ENCODE peak calls at places on chromosomes 13 and 19, in nine cellular contexts. L is HFF-Myc, K is fibroblast of the aortic adventitia, H is uterus, T is AG09309, Z is Peyer's patch, P is mucosa of descending colon, F is ascending aorta, S is sigmoid colon. I is an unnamed sample.

GRCh38 chr13:50149932-50150331 is 134.7 kb downstream of the KCNRG start:
- DNase-seq in P (peak), S (no peak), L (no peak), T (no peak), F (no peak), Z (no peak), H (no peak), K (peak), I (peak)

GRCh38 chr13:60427285-60427684 is 30.3 kb downstream of the TDRD3 start:
- DNase-seq in L (no peak), T (no peak), F (no peak), Z (no peak), H (no peak), S (no peak), K (no peak), P (no peak), I (no peak)

GRCh38 chr19:3210347-3211017 is 14.0 kb upstream of the CELF5 start:
- DNase-seq in L (peak), K (peak), T (no peak), F (peak), Z (peak), P (peak), H (peak), S (no peak), I (peak)

GRCh38 chr19:32104465-32105235 is 240.8 kb upstream of the ZNF507 start:
- DNase-seq in L (no peak), F (no peak), S (no peak), P (peak), H (peak), Z (no peak), K (no peak), T (no peak), I (no peak)

GRCh38 chr19:46475976-46476375 is 4.6 kb upstream of the PNMA8A start:
- DNase-seq in H (no peak), F (no peak), L (no peak), Z (no peak), S (no peak), P (no peak), K (peak), T (no peak), I (no peak)

GRCh38 chr13:107799001-107799400 is 416.3 kb downstream of the LIG4 start:
- DNase-seq in P (no peak), Z (no peak), T (peak), S (no peak), L (no peak), H (no peak), F (no peak), K (peak), I (peak)

GRCh38 chr19:45457776-45458175 is 10.0 kb upstream of the FOSB start:
- DNase-seq in Z (no peak), H (no peak), P (no peak), L (no peak), F (no peak), K (no peak), T (no peak), S (no peak), I (no peak)

GRCh38 chr19:7618771-7619510 is 10.4 kb downstream of the XAB2 start:
- DNase-seq in Z (no peak), L (no peak), H (no peak), T (no peak), K (peak), P (peak), F (no peak), S (no peak), I (no peak)

GRCh38 chr19:30070970-30071632 is 129.1 kb downstream of the URI1 start:
- DNase-seq in T (no peak), Z (no peak), F (peak), K (no peak), H (no peak), L (no peak), S (peak), P (no peak), I (no peak)

GRCh38 chr13:97849305-97849704 is 104.2 kb upstream of the IPO5 start:
- DNase-seq in H (no peak), T (no peak), L (peak), S (no peak), K (peak), F (no peak), Z (no peak), P (no peak), I (peak)

GRCh38 chr19:22526661-22527272 is 104.6 kb upstream of the ZNF98 start:
- DNase-seq in S (no peak), H (peak), Z (no peak), K (no peak), T (no peak), P (no peak), F (no peak), L (no peak), I (no peak)

GRCh38 chr19:53365899-53366493 is 491 bp downstream of the ZNF525 start:
- DNase-seq in P (peak), K (no peak), L (no peak), Z (peak), F (no peak), S (no peak), H (no peak), T (no peak), I (no peak)

GRCh38 chr13:94617389-94618000 is 15.8 kb downstream of the GPR180 start:
- DNase-seq in H (no peak), L (no peak), F (no peak), Z (no peak), P (peak), T (no peak), K (peak), S (no peak), I (peak)

GRCh38 chr13:27924529-27925141 is 4.8 kb downstream of the PDX1 start:
- DNase-seq in P (no peak), K (no peak), H (no peak), Z (no peak), S (no peak), F (no peak), T (no peak), L (no peak), I (no peak)

GRCh38 chr13:110676511-110677204 is 29.3 kb downstream of the CARS2 start:
- DNase-seq in F (peak), L (no peak), P (peak), Z (peak), S (no peak), H (no peak), K (no peak), T (no peak), I (no peak)

GRCh38 chr13:26923824-26924605 is 163.4 kb upstream of the GPR12 start:
- DNase-seq in F (peak), P (no peak), Z (no peak), T (no peak), S (no peak), K (peak), H (no peak), L (peak), I (peak)

GRCh38 chr19:7342143-7342542 is 6.6 kb upstream of the ARHGEF18 start:
- DNase-seq in T (no peak), P (no peak), L (no peak), K (no peak), Z (no peak), H (no peak), F (no peak), S (no peak), I (no peak)

GRCh38 chr13:35804901-35805300 is 326.3 kb downstream of the DCLK1 start:
- DNase-seq in P (no peak), F (no peak), L (no peak), T (peak), Z (no peak), S (no peak), K (peak), H (no peak), I (no peak)

GRCh38 chr13:75378301-75378700 is 103.7 kb downstream of the TBC1D4 start:
- DNase-seq in K (no peak), Z (no peak), L (no peak), T (no peak), F (no peak), P (no peak), S (no peak), H (no peak), I (no peak)

GRCh38 chr19:43727593-43727853 is 11.6 kb downstream of the IRGC start:
- DNase-seq in S (no peak), Z (no peak), L (no peak), H (no peak), P (no peak), K (no peak), F (no peak), T (no peak), I (no peak)

GRCh38 chr19:45406957-45407375 is 522 bp downstream of the POLR1G start:
- DNase-seq in H (no peak), F (no peak), L (no peak), P (no peak), T (no peak), Z (no peak), K (no peak), S (no peak), I (no peak)

GRCh38 chr19:43560687-43561086 is 14.6 kb downstream of the XRCC1 start:
- DNase-seq in K (no peak), L (no peak), H (no peak), T (no peak), S (no peak), P (no peak), F (no peak), Z (no peak), I (peak)

GRCh38 chr13:25752957-25753540 is 298.8 kb downstream of the SHISA2 start:
- DNase-seq in H (peak), S (no peak), T (no peak), Z (no peak), F (peak), L (peak), K (peak), P (peak), I (peak)

GRCh38 chr19:29478578-29479565 is 46.9 kb upstream of the VSTM2B start:
- DNase-seq in S (no peak), P (no peak), T (no peak), H (no peak), K (no peak), Z (no peak), L (no peak), F (no peak), I (no peak)

GRCh38 chr13:29859971-29860370 is 9.6 kb upstream of the UBL3 start:
- DNase-seq in H (no peak), Z (no peak), K (peak), P (no peak), L (no peak), F (no peak), T (no peak), S (no peak), I (no peak)

GRCh38 chr13:28116736-28117135 is 16.4 kb upstream of the FLT3 start:
- DNase-seq in S (no peak), T (no peak), L (no peak), K (no peak), Z (no peak), P (no peak), F (no peak), H (no peak), I (no peak)

GRCh38 chr13:114002009-114002544 is 28.2 kb upstream of the C13orf46 start:
- DNase-seq in L (no peak), K (no peak), Z (no peak), F (no peak), P (peak), T (no peak), S (no peak), H (no peak), I (no peak)

GRCh38 chr13:22121340-22121739 is 450.5 kb downstream of the FGF9 start:
- DNase-seq in P (no peak), H (no peak), F (no peak), Z (no peak), S (no peak), T (no peak), K (no peak), L (no peak), I (no peak)

GRCh38 chr19:40035996-40036395 is 20.0 kb downstream of the ZNF780B start:
- DNase-seq in Z (no peak), T (no peak), K (no peak), L (no peak), S (no peak), H (no peak), P (no peak), F (no peak), I (no peak)

GRCh38 chr19:30390356-30390988 is 18.3 kb downstream of the ZNF536 start:
- DNase-seq in S (no peak), K (no peak), Z (no peak), L (no peak), P (no peak), H (no peak), T (no peak), F (no peak), I (no peak)

GRCh38 chr19:12884926-12885748 is 1.9 kb downstream of the KLF1 start:
- DNase-seq in H (no peak), P (peak), K (peak), S (peak), F (peak), L (no peak), T (no peak), Z (peak), I (peak)

GRCh38 chr19:5070922-5071321 is 102.0 kb downstream of the KDM4B start:
- DNase-seq in Z (no peak), F (no peak), T (no peak), S (no peak), H (no peak), K (no peak), P (no peak), L (no peak), I (no peak)
- H3K4me3 ChIP-seq in Z (no peak), F (no peak), T (no peak), S (no peak), H (no peak), K (no peak), P (no peak), L (no peak), I (no peak)

GRCh38 chr19:58401825-58402433 is 6.5 kb downstream of the RNF225 start:
- DNase-seq in Z (no peak), S (peak), T (no peak), F (no peak), P (no peak), L (no peak), H (no peak), K (no peak), I (no peak)

GRCh38 chr19:58409010-58409790 is 751 bp downstream of the ZNF584 start:
- DNase-seq in Z (no peak), H (no peak), S (peak), K (peak), T (no peak), F (no peak), L (no peak), P (no peak), I (peak)

GRCh38 chr19:58408152-58409009 is at the start of gene ZNF584:
- DNase-seq in S (peak), K (peak), Z (peak), H (peak), F (peak), L (peak), T (peak), P (peak), I (peak)

GRCh38 chr19:58407658-58408151 is 744 bp upstream of the ZNF584 start:
- DNase-seq in F (no peak), P (no peak), T (no peak), S (no peak), K (no peak), L (no peak), Z (no peak), H (no peak), I (peak)

DNA sequence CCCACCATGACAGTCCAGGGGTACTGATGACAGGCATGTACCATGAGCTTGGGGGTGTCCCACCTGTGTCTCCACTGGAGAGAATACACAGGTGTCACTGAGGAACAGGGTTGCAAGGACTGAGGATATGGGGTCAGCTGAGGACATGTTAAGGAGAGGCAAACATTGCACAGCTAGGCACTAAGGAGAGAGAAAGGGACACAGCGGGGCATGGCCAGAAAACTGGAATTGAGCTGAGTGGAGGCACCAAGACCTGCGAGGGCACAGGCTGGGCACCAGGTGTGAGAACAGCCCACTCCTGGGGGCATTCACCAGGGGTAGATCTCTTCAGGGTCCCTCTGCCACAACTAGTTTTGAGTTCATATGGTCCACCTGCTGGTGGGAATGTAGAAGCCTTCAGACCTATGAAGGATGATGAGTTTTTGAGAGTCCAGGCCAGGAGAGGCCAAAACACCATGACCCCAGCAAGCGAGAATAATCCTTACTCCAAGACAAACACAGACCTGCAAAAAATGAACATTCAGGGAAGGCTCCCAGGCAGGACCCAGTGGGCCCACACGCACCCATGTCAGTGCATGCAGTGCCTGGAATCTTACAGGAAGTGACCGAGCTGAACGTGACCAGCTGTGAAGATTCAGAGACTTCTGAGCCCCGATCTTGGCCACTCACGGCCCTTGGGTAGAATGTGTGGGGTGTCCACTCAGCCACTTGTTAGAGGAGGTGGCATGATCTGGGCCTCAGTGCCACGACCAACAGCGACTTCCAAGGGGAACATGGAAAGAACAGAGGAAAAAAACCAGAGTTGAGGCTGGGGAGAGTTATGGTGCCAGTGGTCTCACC is 1.4 kb upstream of the ZNF584 start:
- DNase-seq in K (no peak), T (no peak), Z (no peak), H (no peak), L (no peak), P (no peak), F (no peak), S (peak), I (peak)
- TF ChIP-seq CTCF in K (peak), T (peak), Z (no peak), H (no peak), L (peak), P (no peak), F (peak), S (no peak), I (peak)

GRCh38 chr13:99992912-99993311 is 11.3 kb downstream of the ZIC2 start:
- DNase-seq in P (no peak), H (no peak), K (no peak), L (no peak), S (no peak), F (no peak), T (no peak), Z (no peak), I (peak)
- H3K4me3 ChIP-seq in P (no peak), H (no peak), K (no peak), L (no peak), S (no peak), F (no peak), T (no peak), Z (no peak), I (no peak)

GRCh38 chr19:623974-624373 is 9.4 kb downstream of the POLRMT start:
- DNase-seq in Z (no peak), L (peak), S (no peak), K (peak), T (peak), H (no peak), F (no peak), P (no peak), I (peak)

GRCh38 chr19:624433-625109 is 8.8 kb downstream of the POLRMT start:
- DNase-seq in L (no peak), Z (no peak), H (no peak), P (no peak), S (no peak), F (no peak), K (no peak), T (no peak), I (no peak)

GRCh38 chr19:625257-625656 is 8.1 kb downstream of the POLRMT start:
- DNase-seq in K (no peak), P (no peak), H (no peak), Z (no peak), T (no peak), L (no peak), S (no peak), F (no peak), I (no peak)

GRCh38 chr19:629961-630714 is 3.2 kb downstream of the POLRMT start:
- DNase-seq in H (no peak), T (no peak), F (no peak), S (no peak), K (no peak), P (no peak), Z (no peak), L (no peak), I (no peak)

GRCh38 chr19:628168-628567 is 5.2 kb downstream of the POLRMT start:
- DNase-seq in Z (no peak), L (no peak), H (no peak), K (no peak), P (no peak), F (no peak), T (no peak), S (no peak), I (no peak)
- TF ChIP-seq CTCF in Z (no peak), L (peak), H (no peak), K (peak), P (no peak), F (no peak), T (peak), S (no peak), I (peak)

GRCh38 chr19:42251572-42251990 is 3.3 kb downstream of the ERF start:
- DNase-seq in P (no peak), L (no peak), T (no peak), F (no peak), K (no peak), Z (no peak), S (peak), H (no peak), I (no peak)
- H3K4me3 ChIP-seq in P (no peak), L (peak), T (no peak), F (peak), K (peak), Z (peak), S (peak), H (no peak), I (no peak)

GRCh38 chr19:19663292-19664120 is at the start of gene ATP13A1:
- DNase-seq in Z (peak), T (peak), S (peak), H (peak), F (peak), P (peak), L (peak), K (peak), I (peak)
- TF ChIP-seq CTCF in Z (no peak), T (no peak), S (no peak), H (peak), F (no peak), P (peak), L (no peak), K (peak), I (peak)

DNA sequence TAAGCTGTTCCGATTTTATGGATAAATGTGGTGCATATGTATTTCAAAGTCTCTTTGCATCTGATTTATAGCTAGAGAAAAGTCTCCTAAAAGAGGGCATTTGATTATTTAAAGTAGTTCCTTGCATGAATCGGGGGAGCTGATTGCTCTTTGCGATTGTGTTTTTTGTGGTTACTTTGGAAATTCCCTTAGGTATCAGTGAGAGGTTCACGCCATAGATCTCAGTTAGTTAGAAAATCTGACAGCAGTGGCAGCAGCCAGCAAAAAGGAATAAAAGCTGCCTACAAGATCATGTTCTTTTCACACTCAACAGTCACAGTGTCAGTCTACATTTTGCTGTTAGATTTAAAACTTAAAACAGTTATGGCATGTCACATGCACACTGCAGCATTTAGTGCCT is 436.5 kb upstream of the PCDH20 start:
- DNase-seq in T (no peak), K (no peak), P (no peak), H (no peak), Z (no peak), F (no peak), L (no peak), S (no peak), I (no peak)
- H3K4me3 ChIP-seq in T (no peak), K (no peak), P (no peak), H (no peak), Z (no peak), F (no peak), L (no peak), S (no peak), I (no peak)

I was measured in choroid plexus epithelial cell.